ENCODE peak calls at places on chromosomes 16 and 17, in eight cellular contexts. Z is amygdala; N is NCI-H1105 treated with DMSO at 0.1 percent for 48 hours; W is H9; T is mesothelial cell of epicardium; Q is NCI-H1092; U is occipital lobe; E is effector CD4-positive, alpha-beta T cell. G is an unnamed sample.

GRCh38 chr16:2214721-2214970 is at the start of gene PGP:
- DNase-seq in N (no peak), U (no peak), T (no peak), Z (no peak), W (no peak), E (no peak), Q (no peak), G (no peak)

GRCh38 chr16:65202461-65202860 is 80.6 kb upstream of the CDH11 start:
- DNase-seq in T (no peak), W (no peak), Q (no peak), N (no peak), Z (no peak), U (no peak), E (no peak), G (no peak)

GRCh38 chr17:34756670-34757021 is 177.3 kb downstream of the TMEM132E start:
- DNase-seq in T (no peak), N (no peak), W (peak), Z (no peak), Q (no peak), U (peak), E (no peak), G (no peak)

GRCh38 chr17:43714338-43715149 is 44.0 kb downstream of the SOST start:
- DNase-seq in T (no peak), N (no peak), W (no peak), E (no peak), Z (no peak), U (no peak), Q (no peak), G (no peak)

GRCh38 chr16:23940111-23940510 is 104.3 kb downstream of the PRKCB start:
- DNase-seq in Q (no peak), U (no peak), N (no peak), Z (no peak), T (no peak), E (no peak), W (no peak), G (no peak)

GRCh38 chr17:7192271-7192937 is 13.2 kb upstream of the ASGR1 start:
- DNase-seq in Q (no peak), T (no peak), N (no peak), W (peak), U (no peak), Z (no peak), E (no peak), G (no peak)

GRCh38 chr16:11257131-11257938 is 1.3 kb upstream of the SOCS1 start:
- DNase-seq in T (peak), W (peak), Z (peak), U (peak), E (peak), N (peak), Q (peak), G (peak)

GRCh38 chr16:79993810-79994209 is 393.3 kb upstream of the MAF start:
- DNase-seq in U (no peak), Z (no peak), T (no peak), W (no peak), N (no peak), Q (no peak), E (no peak), G (no peak)

GRCh38 chr17:72258711-72259110 is 137.9 kb downstream of the SOX9 start:
- DNase-seq in T (no peak), W (no peak), N (no peak), Q (no peak), Z (no peak), U (no peak), E (no peak), G (peak)

GRCh38 chr16:85090166-85090565 is 22.1 kb downstream of the CIBAR2 start:
- DNase-seq in Q (no peak), Z (no peak), N (no peak), W (no peak), E (no peak), U (no peak), T (no peak), G (no peak)

GRCh38 chr16:64489449-64489848 is 632.4 kb downstream of the CDH11 start:
- DNase-seq in Z (no peak), W (no peak), T (no peak), E (no peak), U (no peak), N (no peak), Q (no peak), G (no peak)

GRCh38 chr16:29675811-29676643 is 3.0 kb upstream of the QPRT start:
- DNase-seq in Z (no peak), U (no peak), T (no peak), E (no peak), N (no peak), Q (no peak), W (peak), G (no peak)

GRCh38 chr17:44361292-44362055 is 2.2 kb downstream of the FAM171A2 start:
- DNase-seq in W (no peak), U (no peak), E (no peak), Q (no peak), T (no peak), N (no peak), Z (no peak), G (no peak)

GRCh38 chr16:19715566-19715965 is 2.5 kb downstream of the KNOP1 start:
- DNase-seq in W (no peak), E (no peak), U (no peak), Z (no peak), T (no peak), N (no peak), Q (no peak), G (no peak)

GRCh38 chr16:52466998-52467397 is 79.9 kb downstream of the TOX3 start:
- DNase-seq in E (no peak), Q (no peak), N (peak), T (no peak), Z (no peak), W (no peak), U (no peak), G (no peak)

GRCh38 chr17:46727572-46728348 is 90.7 kb downstream of the WNT3 start:
- DNase-seq in E (no peak), Q (no peak), T (no peak), N (no peak), Z (no peak), U (no peak), W (no peak), G (no peak)